ENCODE peak calls at places on chromosomes 5 and 9, in four cellular contexts. Y, S, N and R are unnamed samples.

GRCh38 chr5:113371788-113372196 is 63.0 kb downstream of the TSSK1B start:
- DNase-seq in Y (no peak), S (no peak), N (no peak), R (no peak)

GRCh38 chr5:93087326-93087725 is 493.7 kb downstream of the NR2F1-AS1 start:
- DNase-seq in Y (no peak), S (no peak), N (no peak), R (no peak)

GRCh38 chr9:95942016-95942415 is 66.5 kb downstream of the ERCC6L2 start:
- DNase-seq in Y (no peak), S (no peak), N (no peak), R (no peak)

GRCh38 chr5:57805170-57805569 is 322.6 kb upstream of the ACTBL2 start:
- DNase-seq in Y (no peak), S (no peak), N (no peak), R (no peak)

GRCh38 chr5:168047669-168048111 is 243.8 kb upstream of the WWC1 start:
- DNase-seq in Y (no peak), S (no peak), N (no peak), R (no peak)

GRCh38 chr9:132742821-132743311 is 72.6 kb downstream of the GTF3C4 start:
- DNase-seq in Y (peak; percentile 13), S (no peak), N (no peak), R (peak; percentile 47)

GRCh38 chr5:68932830-68933434 is 160.9 kb upstream of the SLC30A5 start:
- DNase-seq in Y (peak; percentile 42), S (no peak), N (no peak), R (no peak)

GRCh38 chr9:93092171-93092991 is 3.6 kb upstream of the CARD19 start:
- DNase-seq in Y (no peak), S (peak; percentile 58), N (no peak), R (peak; percentile 77)

GRCh38 chr5:65213921-65214525 is 267.7 kb downstream of the ADAMTS6 start:
- DNase-seq in Y (peak; percentile 11), S (no peak), N (no peak), R (no peak)

GRCh38 chr5:15529821-15530220 is 29.8 kb downstream of the FBXL7 start:
- DNase-seq in Y (no peak), S (no peak), N (no peak), R (no peak)

GRCh38 chr5:9761706-9762105 is 131.6 kb upstream of the TAS2R1 start:
- DNase-seq in Y (no peak), S (no peak), N (no peak), R (no peak)